ENCODE peak calls at places on chromosomes 7 and 10, in six cellular contexts. One of them, this sample, is unnamed.

GRCh38 chr10:49572594-49573114 is 33.7 kb upstream of the ERCC6 start:
- DNase-seq in cardiac fibroblast: no peak
- DNase-seq in NCI-H1105 treated with DMSO at 0.1 percent for 48 hours: no peak
- DNase-seq in occipital lobe: no peak
- DNase-seq in activated CD4-positive, CD25-positive, alpha-beta regulatory T cell: no peak
- DNase-seq in germinal center: no peak
- DNase-seq in this sample: no peak

GRCh38 chr7:102296179-102296438 is 9.4 kb downstream of the SH2B2 start:
- DNase-seq in activated CD4-positive, CD25-positive, alpha-beta regulatory T cell: no peak
- DNase-seq in cardiac fibroblast: no peak
- DNase-seq in NCI-H1105 treated with DMSO at 0.1 percent for 48 hours: no peak
- DNase-seq in germinal center: no peak
- DNase-seq in occipital lobe: no peak
- DNase-seq in this sample: no peak

GRCh38 chr10:2897619-2898508 is 169.5 kb upstream of the PFKP start:
- DNase-seq in NCI-H1105 treated with DMSO at 0.1 percent for 48 hours: no peak
- DNase-seq in cardiac fibroblast: no peak
- DNase-seq in activated CD4-positive, CD25-positive, alpha-beta regulatory T cell: no peak
- DNase-seq in germinal center: no peak
- DNase-seq in occipital lobe: no peak
- DNase-seq in this sample: no peak

GRCh38 chr7:110790992-110791391 is 299.9 kb upstream of the LRRN3 start:
- DNase-seq in activated CD4-positive, CD25-positive, alpha-beta regulatory T cell: no peak
- DNase-seq in cardiac fibroblast: no peak
- DNase-seq in occipital lobe: no peak
- DNase-seq in NCI-H1105 treated with DMSO at 0.1 percent for 48 hours: no peak
- DNase-seq in germinal center: no peak
- DNase-seq in this sample: no peak

GRCh38 chr7:156677655-156678054 is 37.1 kb downstream of the RNF32 start:
- DNase-seq in germinal center: no peak
- DNase-seq in occipital lobe: no peak
- DNase-seq in cardiac fibroblast: no peak
- DNase-seq in NCI-H1105 treated with DMSO at 0.1 percent for 48 hours: no peak
- DNase-seq in activated CD4-positive, CD25-positive, alpha-beta regulatory T cell: no peak
- DNase-seq in this sample: no peak

GRCh38 chr10:133213641-133214467 is 16.2 kb upstream of the UTF1 start:
- DNase-seq in NCI-H1105 treated with DMSO at 0.1 percent for 48 hours: no peak
- DNase-seq in cardiac fibroblast: no peak
- DNase-seq in activated CD4-positive, CD25-positive, alpha-beta regulatory T cell: no peak
- DNase-seq in occipital lobe: no peak
- DNase-seq in germinal center: no peak
- DNase-seq in this sample: no peak

GRCh38 chr7:157656195-157656769 is 319.5 kb downstream of the DNAJB6 start:
- DNase-seq in NCI-H1105 treated with DMSO at 0.1 percent for 48 hours: no peak
- DNase-seq in activated CD4-positive, CD25-positive, alpha-beta regulatory T cell: no peak
- DNase-seq in cardiac fibroblast: no peak
- DNase-seq in occipital lobe: no peak
- DNase-seq in germinal center: no peak
- DNase-seq in this sample: no peak

GRCh38 chr7:80135306-80136104 is 874 bp downstream of the GNAI1 start:
- DNase-seq in activated CD4-positive, CD25-positive, alpha-beta regulatory T cell: no peak
- DNase-seq in NCI-H1105 treated with DMSO at 0.1 percent for 48 hours: peak; percentile 46
- DNase-seq in cardiac fibroblast: peak; percentile 46
- DNase-seq in occipital lobe: peak; percentile 42
- DNase-seq in germinal center: peak; percentile 3
- DNase-seq in this sample: no peak

GRCh38 chr10:128497660-128498377 is 371.6 kb upstream of the MKI67 start:
- DNase-seq in occipital lobe: no peak
- DNase-seq in cardiac fibroblast: no peak
- DNase-seq in germinal center: no peak
- DNase-seq in NCI-H1105 treated with DMSO at 0.1 percent for 48 hours: no peak
- DNase-seq in activated CD4-positive, CD25-positive, alpha-beta regulatory T cell: no peak
- DNase-seq in this sample: no peak